ENCODE peak calls at places on chromosome 20, in four cellular contexts. One of them, this sample, is unnamed.

GRCh38 chr20:59580208-59580980 is 23.9 kb upstream of the PHACTR3 start:
- DNase-seq in GM23248: peak
- DNase-seq in mesendoderm: no peak
- DNase-seq in astrocyte: no peak
- DNase-seq in this sample: no peak

GRCh38 chr20:53786445-53787267 is 193.0 kb upstream of the ZNF217 start:
- DNase-seq in GM23248: peak
- DNase-seq in mesendoderm: peak
- DNase-seq in astrocyte: no peak
- DNase-seq in this sample: peak

GRCh38 chr20:17967595-17968365 is 814 bp downstream of the SNX5 start:
- DNase-seq in GM23248: peak
- DNase-seq in mesendoderm: peak
- DNase-seq in astrocyte: peak
- DNase-seq in this sample: peak

GRCh38 chr20:59363094-59363493 is 62.7 kb downstream of the EDN3 start:
- DNase-seq in GM23248: no peak
- DNase-seq in mesendoderm: no peak
- DNase-seq in astrocyte: no peak
- DNase-seq in this sample: no peak

GRCh38 chr20:33569290-33570094 is 79.6 kb downstream of the CBFA2T2 start:
- DNase-seq in GM23248: no peak
- DNase-seq in mesendoderm: peak
- DNase-seq in astrocyte: no peak
- DNase-seq in this sample: no peak

GRCh38 chr20:25336561-25337422 is 53.8 kb downstream of the ABHD12 start:
- DNase-seq in GM23248: peak
- DNase-seq in mesendoderm: peak
- DNase-seq in astrocyte: peak
- DNase-seq in this sample: peak

GRCh38 chr20:8829232-8829631 is 239.7 kb upstream of the PLCB4 start:
- DNase-seq in GM23248: no peak
- DNase-seq in mesendoderm: peak
- DNase-seq in astrocyte: no peak
- DNase-seq in this sample: peak

GRCh38 chr20:51095755-51096509 is 73.0 kb upstream of the KCNG1 start:
- DNase-seq in GM23248: no peak
- DNase-seq in mesendoderm: peak
- DNase-seq in astrocyte: peak
- DNase-seq in this sample: peak

GRCh38 chr20:55386686-55387085 is 618.6 kb downstream of the CBLN4 start:
- DNase-seq in GM23248: no peak
- DNase-seq in mesendoderm: no peak
- DNase-seq in astrocyte: no peak
- DNase-seq in this sample: peak

GRCh38 chr20:22339091-22339881 is 245.1 kb downstream of the FOXA2 start:
- DNase-seq in GM23248: peak
- DNase-seq in mesendoderm: peak
- DNase-seq in astrocyte: peak
- DNase-seq in this sample: peak

GRCh38 chr20:38256021-38256420 is 4.5 kb downstream of the KIAA1755 start:
- DNase-seq in GM23248: no peak
- DNase-seq in mesendoderm: no peak
- DNase-seq in astrocyte: no peak
- DNase-seq in this sample: no peak

GRCh38 chr20:32521780-32522524 is 63.2 kb downstream of the NOL4L start:
- DNase-seq in GM23248: peak
- DNase-seq in mesendoderm: peak
- DNase-seq in astrocyte: no peak
- DNase-seq in this sample: peak

GRCh38 chr20:38032585-38033329 is 499 bp downstream of the TTI1 start:
- DNase-seq in GM23248: peak
- DNase-seq in mesendoderm: no peak
- DNase-seq in astrocyte: peak
- DNase-seq in this sample: no peak

GRCh38 chr20:57198359-57199072 is 67.9 kb downstream of the BMP7 start:
- DNase-seq in GM23248: no peak
- DNase-seq in mesendoderm: no peak
- DNase-seq in astrocyte: peak
- DNase-seq in this sample: no peak

GRCh38 chr20:50786703-50787102 is 8.2 kb upstream of the BCAS4 start:
- DNase-seq in GM23248: no peak
- DNase-seq in mesendoderm: no peak
- DNase-seq in astrocyte: no peak
- DNase-seq in this sample: no peak

GRCh38 chr20:56893206-56893605 is 264.1 kb downstream of the TFAP2C start:
- DNase-seq in GM23248: no peak
- DNase-seq in mesendoderm: peak
- DNase-seq in astrocyte: no peak
- DNase-seq in this sample: no peak

GRCh38 chr20:34538671-34539123 is 19.8 kb upstream of the MAP1LC3A start:
- DNase-seq in GM23248: peak
- DNase-seq in mesendoderm: peak
- DNase-seq in astrocyte: no peak
- DNase-seq in this sample: peak

GRCh38 chr20:47765715-47766594 is 19.3 kb downstream of the SULF2 start:
- DNase-seq in GM23248: peak
- DNase-seq in mesendoderm: peak
- DNase-seq in astrocyte: peak
- DNase-seq in this sample: no peak

GRCh38 chr20:14919473-14920157 is 582.2 kb upstream of the FLRT3 start:
- DNase-seq in GM23248: peak
- DNase-seq in mesendoderm: peak
- DNase-seq in astrocyte: no peak
- DNase-seq in this sample: peak

GRCh38 chr20:6108330-6108729 is 14.5 kb downstream of the FERMT1 start:
- DNase-seq in GM23248: no peak
- DNase-seq in mesendoderm: peak
- DNase-seq in astrocyte: no peak
- DNase-seq in this sample: no peak

GRCh38 chr20:49862607-49863200 is 50.1 kb downstream of the SLC9A8 start:
- DNase-seq in GM23248: no peak
- DNase-seq in mesendoderm: no peak
- DNase-seq in astrocyte: no peak
- DNase-seq in this sample: no peak

GRCh38 chr20:41133709-41134361 is 3.5 kb upstream of the PLCG1 start:
- DNase-seq in GM23248: no peak
- DNase-seq in mesendoderm: no peak
- DNase-seq in astrocyte: no peak
- DNase-seq in this sample: no peak

GRCh38 chr20:16864069-16864468 is 115.9 kb downstream of the OTOR start:
- DNase-seq in GM23248: peak
- DNase-seq in mesendoderm: no peak
- DNase-seq in astrocyte: peak
- DNase-seq in this sample: peak

GRCh38 chr20:6299451-6299850 is 176.6 kb upstream of the FERMT1 start:
- DNase-seq in GM23248: no peak
- DNase-seq in mesendoderm: peak
- DNase-seq in astrocyte: peak
- DNase-seq in this sample: peak

GRCh38 chr20:21571841-21572690 is 58.2 kb upstream of the NKX2-2 start:
- DNase-seq in GM23248: peak
- DNase-seq in mesendoderm: peak
- DNase-seq in astrocyte: no peak
- DNase-seq in this sample: peak

GRCh38 chr20:58032599-58032998 is 195.9 kb downstream of the ANKRD60 start:
- DNase-seq in GM23248: no peak
- DNase-seq in mesendoderm: no peak
- DNase-seq in astrocyte: no peak
- DNase-seq in this sample: no peak

GRCh38 chr20:57397693-57398108 is 6.5 kb downstream of the RBM38 start:
- DNase-seq in GM23248: no peak
- DNase-seq in mesendoderm: no peak
- DNase-seq in astrocyte: no peak
- DNase-seq in this sample: no peak

GRCh38 chr20:23869520-23869919 is 10.0 kb downstream of the CST5 start:
- DNase-seq in GM23248: no peak
- DNase-seq in mesendoderm: no peak
- DNase-seq in astrocyte: no peak
- DNase-seq in this sample: no peak

GRCh38 chr20:61732511-61733210 is 333.0 kb downstream of the TAF4 start:
- DNase-seq in GM23248: no peak
- DNase-seq in mesendoderm: no peak
- DNase-seq in astrocyte: no peak
- DNase-seq in this sample: no peak

GRCh38 chr20:61734733-61735502 is 330.8 kb downstream of the TAF4 start:
- DNase-seq in GM23248: no peak
- DNase-seq in mesendoderm: no peak
- DNase-seq in astrocyte: no peak
- DNase-seq in this sample: no peak

GRCh38 chr20:61735503-61735785 is 330.2 kb downstream of the TAF4 start:
- DNase-seq in GM23248: no peak
- DNase-seq in mesendoderm: no peak
- DNase-seq in astrocyte: no peak
- DNase-seq in this sample: no peak

GRCh38 chr20:61733216-61733615 is 332.5 kb downstream of the TAF4 start:
- DNase-seq in GM23248: no peak
- DNase-seq in mesendoderm: no peak
- DNase-seq in astrocyte: no peak
- DNase-seq in this sample: no peak

GRCh38 chr20:61733891-61734732 is 331.6 kb downstream of the TAF4 start:
- DNase-seq in GM23248: no peak
- DNase-seq in mesendoderm: no peak
- DNase-seq in astrocyte: no peak
- DNase-seq in this sample: no peak
- H3K9ac ChIP-seq in GM23248: no peak
- H3K9ac ChIP-seq in mesendoderm: no peak
- H3K9ac ChIP-seq in astrocyte: no peak
- H3K9ac ChIP-seq in this sample: no peak

GRCh38 chr20:39651645-39652340 is 689.6 kb downstream of the DHX35 start:
- DNase-seq in GM23248: no peak
- DNase-seq in mesendoderm: no peak
- DNase-seq in astrocyte: no peak
- DNase-seq in this sample: no peak
- H3K9ac ChIP-seq in GM23248: no peak
- H3K9ac ChIP-seq in mesendoderm: no peak
- H3K9ac ChIP-seq in astrocyte: no peak
- H3K9ac ChIP-seq in this sample: no peak

DNA sequence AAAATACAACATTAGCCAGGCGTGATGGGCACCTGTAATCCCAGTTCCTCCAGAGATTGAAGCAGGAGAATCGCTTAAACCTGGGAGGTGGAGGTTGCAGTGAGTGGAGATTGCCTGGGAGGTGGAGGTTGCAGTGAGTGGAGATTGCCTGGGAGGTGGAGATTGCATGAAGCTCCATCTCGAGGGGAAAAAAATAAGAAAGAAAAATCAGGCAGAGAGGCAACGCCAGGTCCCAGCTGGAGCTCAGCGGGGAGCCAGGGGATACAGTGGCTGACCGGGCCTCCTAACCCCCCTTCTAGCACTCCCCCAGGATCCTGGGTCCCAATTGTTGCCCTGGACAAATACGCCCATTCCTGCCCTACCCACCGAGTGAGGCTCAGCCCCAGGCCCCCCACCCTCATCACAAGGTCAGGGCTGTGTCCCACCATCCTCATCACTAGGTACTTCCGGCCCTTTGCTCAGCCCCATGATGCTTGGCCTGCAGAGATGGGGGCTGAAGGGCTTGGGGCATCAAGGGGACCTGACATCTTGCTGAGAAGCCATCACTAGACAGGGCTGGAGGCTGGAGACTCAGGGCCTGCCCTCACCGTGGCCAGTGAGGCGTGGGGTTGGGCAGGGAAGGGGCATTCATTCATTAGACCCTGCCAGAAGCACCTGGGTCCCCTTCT is 1.9 kb downstream of the OGFR start:
- DNase-seq in GM23248: no peak
- DNase-seq in mesendoderm: no peak
- DNase-seq in astrocyte: no peak
- DNase-seq in this sample: no peak
- H3K9ac ChIP-seq in GM23248: peak
- H3K9ac ChIP-seq in mesendoderm: no peak
- H3K9ac ChIP-seq in astrocyte: peak
- H3K9ac ChIP-seq in this sample: peak

GRCh38 chr20:44183282-44183681 is 3.7 kb downstream of the JPH2 start:
- DNase-seq in GM23248: no peak
- DNase-seq in mesendoderm: no peak
- DNase-seq in astrocyte: no peak
- DNase-seq in this sample: no peak

GRCh38 chr20:44181611-44182010 is 5.4 kb downstream of the JPH2 start:
- DNase-seq in GM23248: no peak
- DNase-seq in mesendoderm: no peak
- DNase-seq in astrocyte: no peak
- DNase-seq in this sample: no peak

GRCh38 chr20:44180814-44181213 is 6.2 kb downstream of the JPH2 start:
- DNase-seq in GM23248: peak
- DNase-seq in mesendoderm: peak
- DNase-seq in astrocyte: no peak
- DNase-seq in this sample: no peak

GRCh38 chr20:44182863-44183262 is 4.1 kb downstream of the JPH2 start:
- DNase-seq in GM23248: no peak
- DNase-seq in mesendoderm: no peak
- DNase-seq in astrocyte: no peak
- DNase-seq in this sample: no peak

GRCh38 chr20:44182135-44182765 is 4.7 kb downstream of the JPH2 start:
- DNase-seq in GM23248: no peak
- DNase-seq in mesendoderm: peak
- DNase-seq in astrocyte: no peak
- DNase-seq in this sample: no peak
- H3K9ac ChIP-seq in GM23248: no peak
- H3K9ac ChIP-seq in mesendoderm: no peak
- H3K9ac ChIP-seq in astrocyte: no peak
- H3K9ac ChIP-seq in this sample: no peak

GRCh38 chr20:35768731-35769664 is 2.8 kb upstream of the PHF20 start:
- DNase-seq in GM23248: peak
- DNase-seq in mesendoderm: peak
- DNase-seq in astrocyte: peak
- DNase-seq in this sample: peak
- H3K9ac ChIP-seq in GM23248: peak
- H3K9ac ChIP-seq in mesendoderm: peak
- H3K9ac ChIP-seq in astrocyte: peak
- H3K9ac ChIP-seq in this sample: no peak

GRCh38 chr20:36632487-36633284 is 13.3 kb downstream of the SLA2 start:
- DNase-seq in GM23248: no peak
- DNase-seq in mesendoderm: peak
- DNase-seq in astrocyte: no peak
- DNase-seq in this sample: no peak

GRCh38 chr20:36633285-36633772 is 12.7 kb downstream of the SLA2 start:
- DNase-seq in GM23248: no peak
- DNase-seq in mesendoderm: no peak
- DNase-seq in astrocyte: no peak
- DNase-seq in this sample: no peak

GRCh38 chr20:36634342-36634741 is 11.7 kb downstream of the SLA2 start:
- DNase-seq in GM23248: no peak
- DNase-seq in mesendoderm: no peak
- DNase-seq in astrocyte: no peak
- DNase-seq in this sample: no peak

GRCh38 chr20:36631651-36632050 is 14.3 kb downstream of the SLA2 start:
- DNase-seq in GM23248: peak
- DNase-seq in mesendoderm: no peak
- DNase-seq in astrocyte: no peak
- DNase-seq in this sample: no peak

DNA sequence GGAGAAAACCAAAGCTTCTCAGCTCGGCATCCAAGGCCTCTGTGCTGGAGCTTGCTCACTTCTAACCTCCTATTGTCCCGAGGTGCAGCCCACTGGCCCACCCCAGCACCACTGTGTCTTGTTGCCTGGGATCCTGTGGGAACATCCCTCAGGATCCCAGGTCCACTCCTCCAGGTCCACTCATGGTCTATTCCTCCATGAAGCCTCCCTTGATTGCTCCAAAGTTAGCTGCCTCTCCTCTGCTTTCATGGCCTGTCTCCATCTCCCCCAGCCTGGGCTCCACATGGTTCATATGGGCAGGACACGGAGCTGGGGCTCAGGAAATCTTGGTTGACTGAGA is 13.9 kb downstream of the SLA2 start:
- DNase-seq in GM23248: no peak
- DNase-seq in mesendoderm: no peak
- DNase-seq in astrocyte: no peak
- DNase-seq in this sample: no peak
- H3K9ac ChIP-seq in GM23248: no peak
- H3K9ac ChIP-seq in mesendoderm: no peak
- H3K9ac ChIP-seq in astrocyte: no peak
- H3K9ac ChIP-seq in this sample: no peak

This sample was measured in PC-3.